ENCODE peak calls at places on chromosome 3, in seven cellular contexts. O is mammary epithelial cell; K is tibial artery; F is endodermal cell; U is brain microvascular endothelial cell; Q is CD8-positive, alpha-beta memory T cell; R is fibroblast of lung. P is an unnamed sample.

GRCh38 chr3:172885704-172886103 is 135.2 kb downstream of the ECT2 start:
- DNase-seq in O (peak), K (no peak), R (no peak), F (no peak), Q (no peak), U (no peak), P (no peak)

GRCh38 chr3:111846717-111847116 is 12.3 kb upstream of the PHLDB2 start:
- DNase-seq in U (peak), R (peak), F (no peak), Q (no peak), K (no peak), O (peak), P (peak)

GRCh38 chr3:171175840-171176239 is 149.3 kb upstream of the SLC2A2 start:
- DNase-seq in K (no peak), Q (no peak), U (no peak), R (no peak), O (no peak), F (no peak), P (peak)

GRCh38 chr3:64351713-64352595 is 126.7 kb upstream of the PRICKLE2 start:
- DNase-seq in O (peak), U (peak), K (no peak), F (no peak), R (peak), Q (no peak), P (peak)

GRCh38 chr3:98985406-98985805 is 83.9 kb upstream of the DCBLD2 start:
- DNase-seq in O (no peak), U (no peak), K (no peak), R (peak), Q (no peak), F (no peak), P (no peak)

GRCh38 chr3:69288161-69288895 is 97.6 kb downstream of the FRMD4B start:
- DNase-seq in O (peak), Q (peak), R (peak), K (no peak), U (no peak), F (peak), P (no peak)

GRCh38 chr3:119301662-119302061 is 7.5 kb downstream of the ARHGAP31 start:
- DNase-seq in Q (no peak), K (no peak), U (no peak), O (no peak), R (no peak), F (no peak), P (no peak)

GRCh38 chr3:33980252-33980651 is 181.8 kb downstream of the PDCD6IP start:
- DNase-seq in U (peak), Q (no peak), K (no peak), O (peak), R (peak), F (peak), P (peak)

GRCh38 chr3:176992565-176992964 is 204.7 kb downstream of the TBL1XR1 start:
- DNase-seq in U (no peak), O (no peak), F (no peak), K (no peak), R (no peak), Q (no peak), P (no peak)

GRCh38 chr3:192802957-192803899 is 75.9 kb upstream of the FGF12 start:
- DNase-seq in R (peak), U (peak), K (no peak), Q (no peak), O (no peak), F (no peak), P (no peak)

GRCh38 chr3:12508316-12508715 is 24.0 kb downstream of the TSEN2 start:
- DNase-seq in O (peak), Q (no peak), F (peak), R (peak), U (peak), K (peak), P (peak)

GRCh38 chr3:182583545-182583944 is 209.8 kb upstream of the ATP11B start:
- DNase-seq in U (no peak), K (no peak), O (peak), Q (no peak), R (peak), F (no peak), P (no peak)

GRCh38 chr3:8734137-8734878 is 706 bp downstream of the CAV3 start:
- DNase-seq in R (no peak), F (no peak), U (no peak), K (no peak), O (no peak), Q (no peak), P (peak)

GRCh38 chr3:80190051-80190450 is 422.3 kb upstream of the ROBO1 start:
- DNase-seq in Q (no peak), U (peak), O (peak), R (peak), K (no peak), F (no peak), P (peak)

DNA sequence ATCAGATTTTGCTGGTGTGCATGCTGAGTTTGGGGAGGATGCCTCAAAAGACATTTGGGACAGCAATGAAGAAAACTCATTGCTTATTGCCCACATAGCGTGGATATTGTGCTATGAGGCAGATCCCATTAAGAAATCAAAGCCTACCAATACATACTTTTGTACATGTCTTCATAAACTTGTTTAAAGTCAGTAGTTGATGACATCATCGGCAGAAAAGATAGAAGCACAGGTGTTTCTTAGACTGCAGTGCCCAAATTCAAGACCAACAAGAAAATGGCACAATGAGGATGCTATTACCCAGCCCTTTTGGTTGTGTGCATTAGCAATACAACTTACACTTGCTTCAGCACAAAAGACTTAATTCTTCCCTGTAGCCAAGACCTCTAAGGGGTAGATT is 428.7 kb upstream of the RARB start:
- DNase-seq in R (no peak), Q (no peak), F (no peak), O (no peak), U (no peak), K (no peak), P (no peak)
- H3K27ac ChIP-seq in R (no peak), Q (no peak), F (no peak), O (no peak), U (no peak), K (no peak), P (no peak)

DNA sequence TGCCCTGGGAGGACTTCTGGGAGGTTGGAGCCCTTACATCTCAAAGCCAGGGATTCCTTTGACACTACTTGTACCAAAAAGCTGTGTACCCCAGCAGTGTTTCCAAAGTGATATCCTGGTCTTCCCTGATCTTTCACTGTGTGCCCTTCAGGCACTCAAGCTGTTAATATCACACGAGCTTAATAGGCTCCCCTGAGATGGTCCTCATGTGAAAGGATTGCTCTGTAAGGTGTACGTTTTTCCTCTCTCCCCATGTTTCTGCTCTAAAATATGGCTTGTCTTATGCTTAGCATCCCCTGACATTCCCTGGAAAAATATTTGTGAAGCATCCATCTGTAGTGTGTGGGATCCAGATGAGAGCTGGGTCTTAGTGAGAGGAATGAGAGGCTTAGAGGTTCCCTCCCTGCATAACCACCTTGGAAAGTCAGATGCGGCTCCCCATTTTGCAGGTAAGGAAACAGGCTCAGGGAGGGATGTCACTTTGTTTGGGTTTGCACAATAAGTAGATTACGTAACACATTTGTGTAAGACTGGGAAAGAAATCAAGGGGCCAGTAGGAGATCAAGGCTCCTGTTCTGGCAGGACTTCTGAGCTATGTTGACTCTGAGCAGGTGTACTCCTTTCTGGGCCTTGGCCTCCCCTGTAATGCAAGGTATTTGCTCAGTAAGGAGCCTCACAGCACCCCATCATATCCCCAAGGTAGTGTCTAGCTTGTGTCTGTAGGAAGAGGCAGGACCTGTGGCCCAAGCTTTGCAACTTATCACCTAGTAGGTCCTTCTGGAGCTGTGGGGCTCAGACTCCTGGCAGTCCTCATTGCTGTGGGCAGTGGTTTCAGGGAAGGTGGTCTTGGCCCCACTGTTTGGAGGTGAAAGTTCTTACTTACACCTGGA is 667 bp upstream of the ACOX2 start:
- DNase-seq in F (no peak), Q (no peak), U (no peak), K (no peak), O (no peak), R (no peak), P (peak)
- H3K27ac ChIP-seq in F (peak), Q (no peak), U (no peak), K (peak), O (no peak), R (no peak), P (peak)

DNA sequence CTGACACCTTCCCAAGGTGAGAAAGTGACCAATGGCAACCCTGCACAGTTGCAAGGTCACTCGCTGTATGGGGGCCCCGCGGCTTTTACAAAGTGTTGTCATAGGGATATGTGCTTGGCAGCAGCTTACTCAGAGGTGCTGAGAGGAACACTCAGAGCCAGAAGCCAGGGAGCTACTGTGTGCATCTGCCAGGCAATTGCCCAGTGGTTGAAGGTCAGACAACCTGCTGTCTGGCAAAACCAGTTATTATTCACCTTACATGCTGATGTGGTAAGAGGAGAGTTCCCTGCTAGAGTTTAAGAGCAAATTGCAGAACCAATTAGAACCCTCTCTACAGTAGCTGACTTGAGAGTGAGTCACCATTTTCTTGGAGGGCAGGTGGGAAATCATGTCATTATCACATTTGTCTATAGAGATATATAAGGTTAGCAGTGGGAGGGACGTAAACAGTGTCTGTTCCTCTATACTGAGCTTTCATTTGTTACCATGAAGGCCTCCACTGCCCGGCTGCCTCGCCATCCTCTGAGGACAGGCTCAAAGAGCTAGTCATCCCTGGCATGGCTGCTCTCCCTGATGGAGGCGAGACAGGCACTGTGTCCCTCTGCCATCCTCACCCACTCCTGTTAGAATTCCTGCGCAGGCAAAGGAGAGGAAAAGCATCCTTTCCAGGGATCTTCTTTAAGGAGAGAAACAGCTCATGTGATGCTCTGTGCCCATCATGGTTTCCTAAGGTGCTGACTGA is 274.4 kb downstream of the PLCL2 start:
- DNase-seq in K (no peak), Q (no peak), O (peak), F (no peak), U (no peak), R (peak), P (peak)
- H3K27ac ChIP-seq in K (no peak), Q (no peak), O (no peak), F (no peak), U (no peak), R (no peak), P (no peak)

GRCh38 chr3:102207173-102207572 is 227.6 kb upstream of the ZPLD1 start:
- DNase-seq in F (no peak), R (peak), U (no peak), K (no peak), Q (no peak), O (no peak), P (no peak)
- H3K27ac ChIP-seq in F (no peak), R (no peak), U (no peak), K (peak), Q (no peak), O (no peak), P (peak)

GRCh38 chr3:141311496-141312358 is 56.6 kb upstream of the ZBTB38 start:
- DNase-seq in F (peak), Q (peak), R (peak), U (peak), O (peak), K (peak), P (peak)
- H3K27ac ChIP-seq in F (no peak), Q (peak), R (peak), U (peak), O (peak), K (peak), P (peak)

P was measured in osteoblast.